ENCODE peak calls at places on chromosomes 12 and 14, in nine cellular contexts. One of them, this sample, is unnamed.

GRCh38 chr12:53102883-53103807 is at the start of gene SOAT2:
- DNase-seq in RCC 7860: no peak
- DNase-seq in astrocyte of the cerebellum: no peak
- DNase-seq in CMK: no peak
- DNase-seq in fibroblast of the aortic adventitia: no peak
- DNase-seq in central memory CD4-positive, alpha-beta T cell: peak
- DNase-seq in NCI-H1105 treated with DMSO at 0.1 percent for 48 hours: no peak
- DNase-seq in hypothalamus: no peak
- DNase-seq in cerebellum: no peak
- DNase-seq in this sample: peak

GRCh38 chr12:49543914-49544815 is 5.3 kb downstream of the KCNH3 start:
- DNase-seq in central memory CD4-positive, alpha-beta T cell: no peak
- DNase-seq in astrocyte of the cerebellum: no peak
- DNase-seq in CMK: no peak
- DNase-seq in hypothalamus: no peak
- DNase-seq in fibroblast of the aortic adventitia: no peak
- DNase-seq in NCI-H1105 treated with DMSO at 0.1 percent for 48 hours: no peak
- DNase-seq in RCC 7860: no peak
- DNase-seq in cerebellum: no peak
- DNase-seq in this sample: no peak

GRCh38 chr12:75628916-75629315 is 117.5 kb upstream of the KRR1 start:
- DNase-seq in NCI-H1105 treated with DMSO at 0.1 percent for 48 hours: no peak
- DNase-seq in central memory CD4-positive, alpha-beta T cell: no peak
- DNase-seq in RCC 7860: no peak
- DNase-seq in astrocyte of the cerebellum: no peak
- DNase-seq in cerebellum: no peak
- DNase-seq in CMK: no peak
- DNase-seq in fibroblast of the aortic adventitia: no peak
- DNase-seq in hypothalamus: no peak
- DNase-seq in this sample: no peak

GRCh38 chr12:40375076-40375475 is 150.3 kb downstream of the LRRK2 start:
- DNase-seq in RCC 7860: no peak
- DNase-seq in astrocyte of the cerebellum: no peak
- DNase-seq in CMK: no peak
- DNase-seq in NCI-H1105 treated with DMSO at 0.1 percent for 48 hours: no peak
- DNase-seq in hypothalamus: no peak
- DNase-seq in central memory CD4-positive, alpha-beta T cell: no peak
- DNase-seq in cerebellum: no peak
- DNase-seq in fibroblast of the aortic adventitia: peak
- DNase-seq in this sample: no peak

GRCh38 chr12:19398376-19399363 is 40.6 kb upstream of the AEBP2 start:
- DNase-seq in CMK: no peak
- DNase-seq in NCI-H1105 treated with DMSO at 0.1 percent for 48 hours: no peak
- DNase-seq in fibroblast of the aortic adventitia: peak
- DNase-seq in hypothalamus: no peak
- DNase-seq in RCC 7860: no peak
- DNase-seq in astrocyte of the cerebellum: no peak
- DNase-seq in central memory CD4-positive, alpha-beta T cell: no peak
- DNase-seq in cerebellum: no peak
- DNase-seq in this sample: no peak

GRCh38 chr14:89379891-89380820 is 36.9 kb downstream of the FOXN3 start:
- DNase-seq in NCI-H1105 treated with DMSO at 0.1 percent for 48 hours: no peak
- DNase-seq in hypothalamus: no peak
- DNase-seq in central memory CD4-positive, alpha-beta T cell: no peak
- DNase-seq in astrocyte of the cerebellum: no peak
- DNase-seq in cerebellum: no peak
- DNase-seq in CMK: no peak
- DNase-seq in fibroblast of the aortic adventitia: no peak
- DNase-seq in RCC 7860: no peak
- DNase-seq in this sample: no peak

GRCh38 chr12:124747426-124748161 is 116.1 kb downstream of the SCARB1 start:
- DNase-seq in RCC 7860: peak
- DNase-seq in central memory CD4-positive, alpha-beta T cell: no peak
- DNase-seq in NCI-H1105 treated with DMSO at 0.1 percent for 48 hours: no peak
- DNase-seq in fibroblast of the aortic adventitia: peak
- DNase-seq in astrocyte of the cerebellum: peak
- DNase-seq in CMK: no peak
- DNase-seq in cerebellum: no peak
- DNase-seq in hypothalamus: no peak
- DNase-seq in this sample: no peak

GRCh38 chr12:97758586-97758985 is 296.0 kb downstream of the RMST start:
- DNase-seq in RCC 7860: no peak
- DNase-seq in fibroblast of the aortic adventitia: no peak
- DNase-seq in cerebellum: no peak
- DNase-seq in hypothalamus: no peak
- DNase-seq in astrocyte of the cerebellum: no peak
- DNase-seq in NCI-H1105 treated with DMSO at 0.1 percent for 48 hours: no peak
- DNase-seq in central memory CD4-positive, alpha-beta T cell: no peak
- DNase-seq in CMK: no peak
- DNase-seq in this sample: peak

GRCh38 chr12:110537605-110538409 is 35.7 kb downstream of the RAD9B start:
- DNase-seq in cerebellum: no peak
- DNase-seq in NCI-H1105 treated with DMSO at 0.1 percent for 48 hours: peak
- DNase-seq in central memory CD4-positive, alpha-beta T cell: no peak
- DNase-seq in RCC 7860: peak
- DNase-seq in hypothalamus: no peak
- DNase-seq in fibroblast of the aortic adventitia: no peak
- DNase-seq in astrocyte of the cerebellum: no peak
- DNase-seq in CMK: no peak
- DNase-seq in this sample: no peak

GRCh38 chr14:20976291-20976690 is 13.5 kb upstream of the METTL17 start:
- DNase-seq in CMK: no peak
- DNase-seq in RCC 7860: no peak
- DNase-seq in NCI-H1105 treated with DMSO at 0.1 percent for 48 hours: no peak
- DNase-seq in astrocyte of the cerebellum: no peak
- DNase-seq in hypothalamus: no peak
- DNase-seq in cerebellum: no peak
- DNase-seq in central memory CD4-positive, alpha-beta T cell: no peak
- DNase-seq in fibroblast of the aortic adventitia: no peak
- DNase-seq in this sample: no peak

GRCh38 chr14:68143341-68143807 is 323.8 kb downstream of the RAD51B start:
- DNase-seq in fibroblast of the aortic adventitia: peak
- DNase-seq in RCC 7860: no peak
- DNase-seq in central memory CD4-positive, alpha-beta T cell: no peak
- DNase-seq in cerebellum: peak
- DNase-seq in NCI-H1105 treated with DMSO at 0.1 percent for 48 hours: no peak
- DNase-seq in astrocyte of the cerebellum: peak
- DNase-seq in hypothalamus: no peak
- DNase-seq in CMK: no peak
- DNase-seq in this sample: peak

GRCh38 chr12:89247541-89247942 is 104.8 kb downstream of the DUSP6 start:
- DNase-seq in hypothalamus: no peak
- DNase-seq in central memory CD4-positive, alpha-beta T cell: no peak
- DNase-seq in RCC 7860: no peak
- DNase-seq in astrocyte of the cerebellum: no peak
- DNase-seq in CMK: no peak
- DNase-seq in cerebellum: no peak
- DNase-seq in NCI-H1105 treated with DMSO at 0.1 percent for 48 hours: no peak
- DNase-seq in fibroblast of the aortic adventitia: no peak
- DNase-seq in this sample: no peak

This sample was measured in RPMI8226.